ENCODE peak calls at places on chromosomes 3 and 15, in eight cellular contexts. One of them, this sample, is unnamed.

GRCh38 chr15:77402740-77403379 is 17.0 kb downstream of the PEAK1 start:
- DNase-seq in activated CD8-positive, alpha-beta T cell treated with anti-CD3 and anti-CD28 coated beads for 36 hours: peak; percentile 37
- DNase-seq in fibroblast of pulmonary artery: peak; percentile 87
- DNase-seq in natural killer cell: no peak
- DNase-seq in MCF 10A: peak; percentile 33
- DNase-seq in adrenal gland: no peak
- DNase-seq in hepatocyte: no peak
- DNase-seq in cardiac muscle cell: peak; percentile 82
- DNase-seq in this sample: no peak

GRCh38 chr3:112365636-112366035 is 32.7 kb downstream of the CD200 start:
- DNase-seq in activated CD8-positive, alpha-beta T cell treated with anti-CD3 and anti-CD28 coated beads for 36 hours: no peak
- DNase-seq in fibroblast of pulmonary artery: peak; percentile 72
- DNase-seq in natural killer cell: no peak
- DNase-seq in MCF 10A: no peak
- DNase-seq in adrenal gland: no peak
- DNase-seq in hepatocyte: no peak
- DNase-seq in cardiac muscle cell: peak; percentile 31
- DNase-seq in this sample: no peak

GRCh38 chr3:155701882-155702465 is 42.9 kb downstream of the PLCH1 start:
- DNase-seq in activated CD8-positive, alpha-beta T cell treated with anti-CD3 and anti-CD28 coated beads for 36 hours: no peak
- DNase-seq in fibroblast of pulmonary artery: peak; percentile 70
- DNase-seq in natural killer cell: no peak
- DNase-seq in MCF 10A: peak; percentile 60
- DNase-seq in adrenal gland: no peak
- DNase-seq in hepatocyte: peak; percentile 84
- DNase-seq in cardiac muscle cell: peak; percentile 69
- DNase-seq in this sample: no peak

GRCh38 chr3:147392083-147392916 is 14.0 kb downstream of the ZIC4 start:
- DNase-seq in activated CD8-positive, alpha-beta T cell treated with anti-CD3 and anti-CD28 coated beads for 36 hours: no peak
- DNase-seq in fibroblast of pulmonary artery: no peak
- DNase-seq in natural killer cell: no peak
- DNase-seq in MCF 10A: no peak
- DNase-seq in adrenal gland: no peak
- DNase-seq in hepatocyte: peak; percentile 32
- DNase-seq in cardiac muscle cell: no peak
- DNase-seq in this sample: no peak

GRCh38 chr3:113695426-113695817 is 1.0 kb downstream of the USF3 start:
- DNase-seq in activated CD8-positive, alpha-beta T cell treated with anti-CD3 and anti-CD28 coated beads for 36 hours: no peak
- DNase-seq in fibroblast of pulmonary artery: peak; percentile 7
- DNase-seq in natural killer cell: no peak
- DNase-seq in MCF 10A: no peak
- DNase-seq in adrenal gland: no peak
- DNase-seq in hepatocyte: no peak
- DNase-seq in cardiac muscle cell: peak; percentile 23
- DNase-seq in this sample: no peak

GRCh38 chr15:24917431-24917830 is 37.4 kb upstream of the SNRPN start:
- DNase-seq in activated CD8-positive, alpha-beta T cell treated with anti-CD3 and anti-CD28 coated beads for 36 hours: no peak
- DNase-seq in fibroblast of pulmonary artery: no peak
- DNase-seq in natural killer cell: no peak
- DNase-seq in MCF 10A: no peak
- DNase-seq in adrenal gland: no peak
- DNase-seq in hepatocyte: no peak
- DNase-seq in cardiac muscle cell: no peak
- DNase-seq in this sample: no peak

GRCh38 chr3:17847156-17847555 is 104.7 kb upstream of the TBC1D5 start:
- DNase-seq in activated CD8-positive, alpha-beta T cell treated with anti-CD3 and anti-CD28 coated beads for 36 hours: no peak
- DNase-seq in fibroblast of pulmonary artery: no peak
- DNase-seq in natural killer cell: no peak
- DNase-seq in MCF 10A: no peak
- DNase-seq in adrenal gland: no peak
- DNase-seq in hepatocyte: no peak
- DNase-seq in cardiac muscle cell: no peak
- DNase-seq in this sample: no peak

GRCh38 chr3:111895079-111895478 is 36.0 kb downstream of the PHLDB2 start:
- DNase-seq in activated CD8-positive, alpha-beta T cell treated with anti-CD3 and anti-CD28 coated beads for 36 hours: no peak
- DNase-seq in fibroblast of pulmonary artery: peak; percentile 65
- DNase-seq in natural killer cell: no peak
- DNase-seq in MCF 10A: peak; percentile 63
- DNase-seq in adrenal gland: no peak
- DNase-seq in hepatocyte: no peak
- DNase-seq in cardiac muscle cell: peak; percentile 67
- DNase-seq in this sample: no peak

GRCh38 chr3:36729204-36730056 is 34.9 kb downstream of the DCLK3 start:
- DNase-seq in activated CD8-positive, alpha-beta T cell treated with anti-CD3 and anti-CD28 coated beads for 36 hours: no peak
- DNase-seq in fibroblast of pulmonary artery: peak; percentile 79
- DNase-seq in natural killer cell: no peak
- DNase-seq in MCF 10A: peak; percentile 64
- DNase-seq in adrenal gland: no peak
- DNase-seq in hepatocyte: peak; percentile 47
- DNase-seq in cardiac muscle cell: peak; percentile 73
- DNase-seq in this sample: no peak

GRCh38 chr15:63256433-63256884 is 20.9 kb upstream of the APH1B start:
- DNase-seq in activated CD8-positive, alpha-beta T cell treated with anti-CD3 and anti-CD28 coated beads for 36 hours: no peak
- DNase-seq in fibroblast of pulmonary artery: peak; percentile 78
- DNase-seq in natural killer cell: no peak
- DNase-seq in MCF 10A: peak; percentile 71
- DNase-seq in adrenal gland: no peak
- DNase-seq in hepatocyte: peak; percentile 32
- DNase-seq in cardiac muscle cell: peak; percentile 80
- DNase-seq in this sample: no peak

GRCh38 chr3:32706348-32707025 is 21.5 kb downstream of the CNOT10 start:
- DNase-seq in activated CD8-positive, alpha-beta T cell treated with anti-CD3 and anti-CD28 coated beads for 36 hours: no peak
- DNase-seq in fibroblast of pulmonary artery: no peak
- DNase-seq in natural killer cell: no peak
- DNase-seq in MCF 10A: no peak
- DNase-seq in adrenal gland: no peak
- DNase-seq in hepatocyte: no peak
- DNase-seq in cardiac muscle cell: peak; percentile 19
- DNase-seq in this sample: no peak

GRCh38 chr15:68586274-68586961 is 7.6 kb downstream of the CORO2B start:
- DNase-seq in activated CD8-positive, alpha-beta T cell treated with anti-CD3 and anti-CD28 coated beads for 36 hours: no peak
- DNase-seq in fibroblast of pulmonary artery: peak; percentile 66
- DNase-seq in natural killer cell: no peak
- DNase-seq in MCF 10A: peak; percentile 79
- DNase-seq in adrenal gland: no peak
- DNase-seq in hepatocyte: peak; percentile 57
- DNase-seq in cardiac muscle cell: peak; percentile 25
- DNase-seq in this sample: no peak

GRCh38 chr3:28651159-28651558 is 302.5 kb upstream of the AZI2 start:
- DNase-seq in activated CD8-positive, alpha-beta T cell treated with anti-CD3 and anti-CD28 coated beads for 36 hours: no peak
- DNase-seq in fibroblast of pulmonary artery: peak; percentile 3
- DNase-seq in natural killer cell: no peak
- DNase-seq in MCF 10A: peak; percentile 8
- DNase-seq in adrenal gland: no peak
- DNase-seq in hepatocyte: no peak
- DNase-seq in cardiac muscle cell: peak; percentile 29
- DNase-seq in this sample: no peak

GRCh38 chr15:60830479-60830878 is 351.5 kb upstream of the ICE2 start:
- DNase-seq in activated CD8-positive, alpha-beta T cell treated with anti-CD3 and anti-CD28 coated beads for 36 hours: no peak
- DNase-seq in fibroblast of pulmonary artery: peak; percentile 25
- DNase-seq in natural killer cell: no peak
- DNase-seq in MCF 10A: no peak
- DNase-seq in adrenal gland: no peak
- DNase-seq in hepatocyte: no peak
- DNase-seq in cardiac muscle cell: peak; percentile 3
- DNase-seq in this sample: no peak

GRCh38 chr15:64216722-64217428 is 54.1 kb upstream of the PPIB start:
- DNase-seq in activated CD8-positive, alpha-beta T cell treated with anti-CD3 and anti-CD28 coated beads for 36 hours: no peak
- DNase-seq in fibroblast of pulmonary artery: peak; percentile 44
- DNase-seq in natural killer cell: no peak
- DNase-seq in MCF 10A: no peak
- DNase-seq in adrenal gland: peak; percentile 90
- DNase-seq in hepatocyte: peak; percentile 41
- DNase-seq in cardiac muscle cell: peak; percentile 52
- DNase-seq in this sample: no peak

GRCh38 chr15:52463638-52464037 is 65.0 kb downstream of the MYO5A start:
- DNase-seq in activated CD8-positive, alpha-beta T cell treated with anti-CD3 and anti-CD28 coated beads for 36 hours: no peak
- DNase-seq in fibroblast of pulmonary artery: peak; percentile 24
- DNase-seq in natural killer cell: no peak
- DNase-seq in MCF 10A: peak; percentile 9
- DNase-seq in adrenal gland: no peak
- DNase-seq in hepatocyte: no peak
- DNase-seq in cardiac muscle cell: peak; percentile 13
- DNase-seq in this sample: no peak
- TF ChIP-seq CTCF in activated CD8-positive, alpha-beta T cell treated with anti-CD3 and anti-CD28 coated beads for 36 hours: peak; percentile 23
- TF ChIP-seq CTCF in fibroblast of pulmonary artery: peak; percentile 8
- TF ChIP-seq CTCF in natural killer cell: no peak
- TF ChIP-seq CTCF in MCF 10A: no peak
- TF ChIP-seq CTCF in adrenal gland: no peak
- TF ChIP-seq CTCF in hepatocyte: peak; percentile 15
- TF ChIP-seq CTCF in cardiac muscle cell: no peak
- TF ChIP-seq CTCF in this sample: no peak

GRCh38 chr3:186617038-186617934 is 4.4 kb downstream of the AHSG start:
- DNase-seq in activated CD8-positive, alpha-beta T cell treated with anti-CD3 and anti-CD28 coated beads for 36 hours: peak; percentile 93
- DNase-seq in fibroblast of pulmonary artery: peak; percentile 96
- DNase-seq in natural killer cell: peak; percentile 65
- DNase-seq in MCF 10A: peak; percentile 99
- DNase-seq in adrenal gland: peak; percentile 89
- DNase-seq in hepatocyte: peak; percentile 95
- DNase-seq in cardiac muscle cell: peak; percentile 98
- DNase-seq in this sample: peak; percentile 82
- TF ChIP-seq CTCF in activated CD8-positive, alpha-beta T cell treated with anti-CD3 and anti-CD28 coated beads for 36 hours: peak; percentile 81
- TF ChIP-seq CTCF in fibroblast of pulmonary artery: peak; percentile 94
- TF ChIP-seq CTCF in natural killer cell: peak; percentile 96
- TF ChIP-seq CTCF in MCF 10A: peak; percentile 85
- TF ChIP-seq CTCF in adrenal gland: peak; percentile 85
- TF ChIP-seq CTCF in hepatocyte: peak; percentile 90
- TF ChIP-seq CTCF in cardiac muscle cell: peak; percentile 95
- TF ChIP-seq CTCF in this sample: peak; percentile 90

DNA sequence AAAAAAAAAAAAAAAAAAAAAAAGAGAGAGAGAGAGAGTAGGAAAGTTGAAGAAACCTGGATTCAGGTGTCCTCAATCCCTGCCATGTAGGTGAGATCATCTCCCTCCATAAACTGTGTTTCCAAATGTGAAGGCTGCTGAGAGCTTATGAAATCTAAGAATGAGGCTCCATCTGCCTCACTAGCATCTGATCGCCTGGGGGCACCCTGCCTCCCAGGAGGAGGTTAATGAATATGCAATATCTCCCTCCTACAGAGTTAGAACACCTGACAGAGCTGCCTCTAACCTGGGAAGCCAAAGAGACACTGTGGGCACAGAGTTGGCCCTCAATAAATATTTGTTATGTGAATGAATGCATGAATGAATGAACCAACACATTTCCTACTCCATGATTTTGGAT is 23.8 kb upstream of the ZNF148 start:
- DNase-seq in activated CD8-positive, alpha-beta T cell treated with anti-CD3 and anti-CD28 coated beads for 36 hours: no peak
- DNase-seq in fibroblast of pulmonary artery: no peak
- DNase-seq in natural killer cell: no peak
- DNase-seq in MCF 10A: peak; percentile 56
- DNase-seq in adrenal gland: no peak
- DNase-seq in hepatocyte: peak; percentile 13
- DNase-seq in cardiac muscle cell: no peak
- DNase-seq in this sample: no peak
- TF ChIP-seq CTCF in activated CD8-positive, alpha-beta T cell treated with anti-CD3 and anti-CD28 coated beads for 36 hours: no peak
- TF ChIP-seq CTCF in fibroblast of pulmonary artery: no peak
- TF ChIP-seq CTCF in natural killer cell: no peak
- TF ChIP-seq CTCF in MCF 10A: no peak
- TF ChIP-seq CTCF in adrenal gland: no peak
- TF ChIP-seq CTCF in hepatocyte: no peak
- TF ChIP-seq CTCF in cardiac muscle cell: no peak
- TF ChIP-seq CTCF in this sample: no peak

DNA sequence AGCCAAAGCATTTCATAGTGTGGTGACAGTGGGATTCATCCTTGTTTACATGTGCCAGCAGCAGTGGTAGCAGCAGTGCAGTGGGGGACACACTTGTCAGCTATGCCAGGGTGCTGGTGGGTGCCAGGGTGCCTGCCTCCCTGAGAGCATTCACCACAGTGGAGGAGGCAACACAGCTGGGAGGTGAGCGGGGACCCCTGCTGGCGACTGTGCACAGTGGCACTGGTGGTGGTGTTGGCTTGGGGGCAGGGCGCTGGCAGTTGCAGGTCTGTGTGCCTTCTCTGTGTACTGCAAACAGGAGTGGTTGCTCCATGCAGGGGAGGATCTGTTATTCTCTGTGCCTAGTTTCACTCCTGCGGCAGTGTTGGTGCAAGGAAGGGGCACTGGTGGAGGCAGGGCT is 41.2 kb downstream of the CEP63 start:
- DNase-seq in activated CD8-positive, alpha-beta T cell treated with anti-CD3 and anti-CD28 coated beads for 36 hours: peak; percentile 32
- DNase-seq in fibroblast of pulmonary artery: no peak
- DNase-seq in natural killer cell: no peak
- DNase-seq in MCF 10A: peak; percentile 13
- DNase-seq in adrenal gland: no peak
- DNase-seq in hepatocyte: no peak
- DNase-seq in cardiac muscle cell: peak; percentile 7
- DNase-seq in this sample: no peak
- TF ChIP-seq CTCF in activated CD8-positive, alpha-beta T cell treated with anti-CD3 and anti-CD28 coated beads for 36 hours: no peak
- TF ChIP-seq CTCF in fibroblast of pulmonary artery: peak; percentile 24
- TF ChIP-seq CTCF in natural killer cell: no peak
- TF ChIP-seq CTCF in MCF 10A: peak; percentile 18
- TF ChIP-seq CTCF in adrenal gland: no peak
- TF ChIP-seq CTCF in hepatocyte: no peak
- TF ChIP-seq CTCF in cardiac muscle cell: peak; percentile 17
- TF ChIP-seq CTCF in this sample: peak; percentile 40

GRCh38 chr3:126103121-126104027 is 19.4 kb upstream of the SLC41A3 start:
- DNase-seq in activated CD8-positive, alpha-beta T cell treated with anti-CD3 and anti-CD28 coated beads for 36 hours: no peak
- DNase-seq in fibroblast of pulmonary artery: no peak
- DNase-seq in natural killer cell: peak; percentile 10
- DNase-seq in MCF 10A: no peak
- DNase-seq in adrenal gland: no peak
- DNase-seq in hepatocyte: peak; percentile 5
- DNase-seq in cardiac muscle cell: no peak
- DNase-seq in this sample: peak; percentile 59
- TF ChIP-seq CTCF in activated CD8-positive, alpha-beta T cell treated with anti-CD3 and anti-CD28 coated beads for 36 hours: no peak
- TF ChIP-seq CTCF in fibroblast of pulmonary artery: no peak
- TF ChIP-seq CTCF in natural killer cell: no peak
- TF ChIP-seq CTCF in MCF 10A: peak; percentile 8
- TF ChIP-seq CTCF in adrenal gland: no peak
- TF ChIP-seq CTCF in hepatocyte: no peak
- TF ChIP-seq CTCF in cardiac muscle cell: no peak
- TF ChIP-seq CTCF in this sample: no peak

GRCh38 chr3:16211176-16211904 is 36.9 kb downstream of the GALNT15 start:
- DNase-seq in activated CD8-positive, alpha-beta T cell treated with anti-CD3 and anti-CD28 coated beads for 36 hours: no peak
- DNase-seq in fibroblast of pulmonary artery: no peak
- DNase-seq in natural killer cell: no peak
- DNase-seq in MCF 10A: no peak
- DNase-seq in adrenal gland: no peak
- DNase-seq in hepatocyte: no peak
- DNase-seq in cardiac muscle cell: no peak
- DNase-seq in this sample: no peak
- TF ChIP-seq CTCF in activated CD8-positive, alpha-beta T cell treated with anti-CD3 and anti-CD28 coated beads for 36 hours: no peak
- TF ChIP-seq CTCF in fibroblast of pulmonary artery: no peak
- TF ChIP-seq CTCF in natural killer cell: no peak
- TF ChIP-seq CTCF in MCF 10A: no peak
- TF ChIP-seq CTCF in adrenal gland: no peak
- TF ChIP-seq CTCF in hepatocyte: no peak
- TF ChIP-seq CTCF in cardiac muscle cell: no peak
- TF ChIP-seq CTCF in this sample: no peak

This sample was measured in type B pancreatic cell.